ENCODE peak calls at places on chromosome 18, in five cellular contexts. V, J, H, S and A are unnamed samples.

GRCh38 chr18:56085561-56085960 is 497.6 kb upstream of the TCF4 start:
- DNase-seq in J (peak; percentile 87), V (no peak), H (peak; percentile 90), S (no peak), A (no peak)

GRCh38 chr18:8461544-8461943 is 147.7 kb upstream of the RAB12 start:
- DNase-seq in J (no peak), H (no peak), V (no peak), S (no peak), A (no peak)

GRCh38 chr18:12946549-12947354 is 1.1 kb upstream of the SEH1L start:
- DNase-seq in J (peak; percentile 49), S (peak; percentile 31), V (no peak), H (peak; percentile 79), A (peak; percentile 4)

GRCh38 chr18:75204262-75204977 is 4.5 kb downstream of the PTGR3 start:
- DNase-seq in V (peak; percentile 57), J (no peak), H (peak; percentile 62), S (no peak), A (no peak)

GRCh38 chr18:21167641-21168372 is 56.2 kb upstream of the ROCK1 start:
- DNase-seq in H (no peak), J (no peak), S (peak; percentile 70), V (no peak), A (no peak)

GRCh38 chr18:40249390-40250080 is 1705.5 kb upstream of the PIK3C3 start:
- DNase-seq in S (no peak), J (no peak), H (no peak), V (no peak), A (no peak)

GRCh38 chr18:11733031-11733430 is 44.0 kb downstream of the GNAL start:
- DNase-seq in J (peak; percentile 11), V (peak; percentile 88), S (peak; percentile 54), H (peak; percentile 60), A (peak; percentile 59)

GRCh38 chr18:68267583-68267982 is 447.3 kb downstream of the TMX3 start:
- DNase-seq in H (peak; percentile 79), V (no peak), S (no peak), J (peak; percentile 69), A (no peak)

GRCh38 chr18:54775686-54776085 is 52.6 kb upstream of the RAB27B start:
- DNase-seq in V (no peak), S (peak; percentile 29), H (peak; percentile 61), J (peak; percentile 48), A (no peak)

GRCh38 chr18:37541517-37541916 is 24.1 kb downstream of the CELF4 start:
- DNase-seq in H (no peak), J (no peak), S (no peak), V (no peak), A (no peak)

GRCh38 chr18:36411745-36412168 is 114.2 kb downstream of the FHOD3 start:
- DNase-seq in H (peak; percentile 3), V (no peak), J (no peak), S (no peak), A (no peak)

GRCh38 chr18:32372381-32373061 is 98.2 kb downstream of the GAREM1 start:
- DNase-seq in S (peak; percentile 87), J (no peak), H (peak; percentile 28), V (peak; percentile 69), A (no peak)

GRCh38 chr18:45565280-45565970 is 49.9 kb upstream of the SLC14A2 start:
- DNase-seq in S (no peak), H (no peak), J (no peak), V (no peak), A (no peak)

GRCh38 chr18:35998967-35999366 is 26.5 kb downstream of the RMP24 start:
- DNase-seq in S (no peak), H (no peak), V (no peak), J (no peak), A (no peak)

GRCh38 chr18:49812321-49813070 is 837 bp downstream of the ACAA2 start:
- DNase-seq in V (no peak), J (no peak), S (no peak), H (no peak), A (no peak)

GRCh38 chr18:45621068-45621511 is 5.8 kb downstream of the SLC14A2 start:
- DNase-seq in J (no peak), H (peak; percentile 57), S (peak; percentile 6), V (peak; percentile 66), A (peak; percentile 21)

GRCh38 chr18:3453540-3454364 is 3.8 kb downstream of the TGIF1 start:
- DNase-seq in V (peak; percentile 70), H (peak; percentile 99), S (peak; percentile 9), J (peak; percentile 89), A (no peak)

GRCh38 chr18:6866552-6866951 is 137.0 kb downstream of the ARHGAP28 start:
- DNase-seq in V (no peak), H (no peak), J (no peak), S (no peak), A (no peak)

GRCh38 chr18:78736015-78736690 is 243.5 kb upstream of the SALL3 start:
- DNase-seq in S (no peak), J (no peak), H (no peak), V (peak; percentile 37), A (no peak)

GRCh38 chr18:55376387-55376786 is 211.6 kb downstream of the TCF4 start:
- DNase-seq in V (no peak), J (no peak), H (no peak), S (no peak), A (no peak)

GRCh38 chr18:6406075-6406909 is 8.4 kb downstream of the L3MBTL4 start:
- DNase-seq in J (no peak), V (no peak), S (no peak), H (peak; percentile 50), A (no peak)

GRCh38 chr18:35620765-35621164 is 39.2 kb downstream of the GALNT1 start:
- DNase-seq in V (no peak), J (no peak), S (no peak), H (peak; percentile 19), A (no peak)

GRCh38 chr18:70373062-70373519 is 84.2 kb downstream of the SOCS6 start:
- DNase-seq in H (peak; percentile 95), S (no peak), J (peak; percentile 95), V (peak; percentile 59), A (no peak)

GRCh38 chr18:36454258-36454657 is 156.7 kb downstream of the FHOD3 start:
- DNase-seq in S (no peak), V (no peak), H (no peak), J (no peak), A (no peak)

GRCh38 chr18:45312727-45313126 is 302.5 kb upstream of the SLC14A2 start:
- DNase-seq in H (no peak), S (no peak), V (no peak), J (no peak), A (no peak)

GRCh38 chr18:49814147-49814499 is 790 bp upstream of the ACAA2 start:
- DNase-seq in J (peak; percentile 48), V (peak; percentile 80), H (peak; percentile 72), S (peak; percentile 51), A (no peak)

GRCh38 chr18:48942554-48943261 is 8.1 kb downstream of the SMAD7 start:
- DNase-seq in J (peak; percentile 80), H (peak; percentile 67), V (peak; percentile 81), S (peak; percentile 75), A (no peak)

GRCh38 chr18:23077493-23078256 is 57.6 kb upstream of the CABLES1 start:
- DNase-seq in V (peak; percentile 67), H (no peak), J (no peak), S (no peak), A (no peak)
- H3K4me3 ChIP-seq in V (no peak overlapping the region), H (no peak overlapping the region), J (no peak overlapping the region), S (no peak overlapping the region), A (no peak overlapping the region)

GRCh38 chr18:76488190-76488589 is 6.9 kb downstream of the ZNF516 start:
- DNase-seq in S (no peak), V (no peak), H (peak; percentile 67), J (no peak), A (no peak)

GRCh38 chr18:76491436-76491800 is 3.6 kb downstream of the ZNF516 start:
- DNase-seq in H (peak; percentile 70), J (no peak), S (peak; percentile 80), V (peak; percentile 86), A (peak; percentile 31)

GRCh38 chr18:76489081-76489480 is 6.0 kb downstream of the ZNF516 start:
- DNase-seq in J (no peak), V (no peak), H (no peak), S (no peak), A (no peak)

GRCh38 chr18:76490701-76491171 is 4.3 kb downstream of the ZNF516 start:
- DNase-seq in J (no peak), V (peak; percentile 79), H (no peak), S (peak; percentile 78), A (no peak)

GRCh38 chr18:76490040-76490439 is 5.0 kb downstream of the ZNF516 start:
- DNase-seq in J (no peak), H (no peak), V (no peak), S (no peak), A (no peak)
- H3K4me3 ChIP-seq in J (peak overlapping the region; percentile 64), H (peak overlapping the region; percentile 86), V (peak overlapping the region; percentile 91), S (no peak overlapping the region), A (no peak overlapping the region)

DNA sequence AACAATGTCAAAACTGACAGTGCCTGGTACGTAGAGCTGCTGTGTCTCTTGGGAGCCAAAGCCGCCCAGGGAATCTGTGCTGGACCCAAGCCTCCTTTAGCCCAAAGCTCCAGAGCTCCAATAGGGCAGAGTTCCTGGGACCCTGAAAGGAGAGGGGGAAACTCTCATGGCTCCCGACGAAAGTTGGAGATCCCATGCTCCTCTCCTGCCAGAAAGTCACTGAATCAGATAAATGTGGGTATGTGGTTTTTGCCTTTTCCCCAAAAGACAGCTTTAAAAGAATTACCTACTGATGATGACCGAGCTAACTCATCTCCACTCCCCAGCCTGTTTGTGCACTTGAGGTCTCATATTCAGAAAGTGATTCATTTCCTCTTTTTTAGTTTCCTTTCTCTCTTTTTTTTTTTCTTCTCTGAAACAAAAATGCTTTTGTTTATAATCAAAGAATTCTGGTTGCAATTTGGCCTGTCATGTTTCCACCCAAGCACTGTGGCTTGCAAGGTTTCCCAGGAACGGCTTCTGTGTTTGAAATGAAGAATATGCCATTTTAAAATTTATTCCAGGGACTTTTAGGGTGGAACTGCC is 14.1 kb upstream of the PMAIP1 start:
- DNase-seq in J (peak; percentile 70), V (no peak), H (peak; percentile 79), S (no peak), A (no peak)
- H3K4me3 ChIP-seq in J (peak overlapping the region; percentile 8), V (no peak overlapping the region), H (peak overlapping the region; percentile 29), S (no peak overlapping the region), A (no peak overlapping the region)

GRCh38 chr18:25235648-25236047 is 116.3 kb downstream of the ZNF521 start:
- DNase-seq in V (no peak), J (no peak), S (no peak), H (no peak), A (no peak)

GRCh38 chr18:25236736-25237135 is 115.2 kb downstream of the ZNF521 start:
- DNase-seq in S (no peak), V (no peak), H (no peak), J (no peak), A (no peak)

GRCh38 chr18:25233582-25234362 is 118.2 kb downstream of the ZNF521 start:
- DNase-seq in J (no peak), H (peak; percentile 48), S (no peak), V (no peak), A (no peak)

GRCh38 chr18:25234740-25235345 is 117.1 kb downstream of the ZNF521 start:
- DNase-seq in J (no peak), V (no peak), H (no peak), S (no peak), A (no peak)

GRCh38 chr18:25234363-25234639 is 117.7 kb downstream of the ZNF521 start:
- DNase-seq in J (no peak), H (no peak), V (no peak), S (no peak), A (no peak)
- H3K4me3 ChIP-seq in J (no peak overlapping the region), H (no peak overlapping the region), V (no peak overlapping the region), S (no peak overlapping the region), A (no peak overlapping the region)

GRCh38 chr18:24930974-24931373 is 421.0 kb downstream of the ZNF521 start:
- DNase-seq in H (no peak), J (no peak), S (peak; percentile 3), V (no peak), A (no peak)
- H3K4me3 ChIP-seq in H (no peak overlapping the region), J (no peak overlapping the region), S (no peak overlapping the region), V (no peak overlapping the region), A (no peak overlapping the region)